ENCODE peak calls at places on chromosomes 1 and 21, in five cellular contexts. T is GM23338, H is neural progenitor cell, W is SK-N-SH, E is OCI-LY7. F is an unnamed sample.

GRCh38 chr1:78303620-78304019 is 187.2 kb upstream of the PTGFR start:
- DNase-seq in H (no peak), W (no peak), E (no peak), T (no peak), F (no peak)

GRCh38 chr21:15437873-15438272 is 291.9 kb upstream of the USP25 start:
- DNase-seq in T (peak), H (no peak), W (no peak), E (no peak), F (no peak)

GRCh38 chr1:236509647-236510401 is 14.0 kb upstream of the LGALS8 start:
- DNase-seq in W (no peak), H (no peak), E (no peak), T (peak), F (peak)

GRCh38 chr1:221509575-221510360 is 232.1 kb downstream of the DUSP10 start:
- DNase-seq in H (no peak), W (no peak), T (no peak), E (no peak), F (no peak)

GRCh38 chr1:151255381-151255780 is 847 bp downstream of the PSMD4 start:
- DNase-seq in T (no peak), E (peak), H (peak), W (peak), F (no peak)

GRCh38 chr1:111449703-111450017 is 396 bp downstream of the ATP5PB start:
- DNase-seq in H (no peak), E (no peak), W (no peak), T (no peak), F (no peak)

GRCh38 chr1:225915538-225915991 is 8.5 kb downstream of the PYCR2 start:
- DNase-seq in W (peak), T (no peak), E (no peak), H (no peak), F (peak)

GRCh38 chr1:99481391-99481996 is 164.4 kb upstream of the PALMD start:
- DNase-seq in H (peak), T (peak), W (peak), E (peak), F (peak)

GRCh38 chr1:151147685-151148084 is 1.3 kb upstream of the SEMA6C start:
- DNase-seq in E (no peak), T (no peak), H (no peak), W (no peak), F (peak)

GRCh38 chr1:51070640-51071039 is 31.4 kb upstream of the C1orf185 start:
- DNase-seq in H (no peak), T (no peak), E (no peak), W (peak), F (no peak)

GRCh38 chr1:145886811-145887210 is 1.1 kb upstream of the ANKRD35 start:
- DNase-seq in T (peak), W (no peak), E (no peak), H (no peak), F (no peak)

GRCh38 chr1:24149854-24150227 is 6.9 kb upstream of the IL22RA1 start:
- DNase-seq in H (no peak), E (no peak), T (no peak), W (no peak), F (peak)

GRCh38 chr1:192544983-192545393 is 30.6 kb upstream of the RGS1 start:
- DNase-seq in T (peak), W (no peak), H (no peak), E (no peak), F (no peak)

GRCh38 chr1:227035316-227035715 is 95.2 kb downstream of the COQ8A start:
- DNase-seq in E (no peak), T (no peak), H (no peak), W (no peak), F (no peak)

GRCh38 chr21:33433001-33433400 is 29.8 kb downstream of the IFNGR2 start:
- DNase-seq in E (no peak), T (no peak), W (no peak), H (no peak), F (no peak)

GRCh38 chr1:222028694-222029093 is 286.8 kb upstream of the DUSP10 start:
- DNase-seq in H (no peak), T (no peak), W (no peak), E (no peak), F (no peak)

GRCh38 chr21:44886113-44887075 is 12.9 kb upstream of the PTTG1IP start:
- DNase-seq in W (no peak), T (no peak), H (no peak), E (no peak), F (no peak)

GRCh38 chr1:9860887-9861286 is 37.1 kb upstream of the CLSTN1 start:
- DNase-seq in E (no peak), T (no peak), W (no peak), H (no peak), F (no peak)

GRCh38 chr1:202143768-202144509 is 598 bp downstream of the ARL8A start:
- DNase-seq in T (peak), W (peak), H (peak), E (peak), F (peak)

GRCh38 chr1:91123319-91123718 is 101.5 kb upstream of the ZNF644 start:
- DNase-seq in T (peak), W (no peak), E (no peak), H (no peak), F (no peak)

GRCh38 chr1:98385691-98386090 is 275.8 kb upstream of the SNX7 start:
- DNase-seq in W (no peak), E (no peak), H (no peak), T (no peak), F (no peak)

GRCh38 chr1:66571789-66572188 is 37.8 kb downstream of the SGIP1 start:
- DNase-seq in W (no peak), E (no peak), H (no peak), T (no peak), F (no peak)

GRCh38 chr1:66575739-66576138 is 41.8 kb downstream of the SGIP1 start:
- DNase-seq in E (no peak), W (peak), H (no peak), T (no peak), F (peak)

GRCh38 chr1:66576645-66577044 is 42.7 kb downstream of the SGIP1 start:
- DNase-seq in W (peak), T (no peak), H (no peak), E (no peak), F (peak)
- TF ChIP-seq EZH2phosphoT487 in W (no peak), T (no peak), H (no peak), E (no peak), F (no peak)

DNA sequence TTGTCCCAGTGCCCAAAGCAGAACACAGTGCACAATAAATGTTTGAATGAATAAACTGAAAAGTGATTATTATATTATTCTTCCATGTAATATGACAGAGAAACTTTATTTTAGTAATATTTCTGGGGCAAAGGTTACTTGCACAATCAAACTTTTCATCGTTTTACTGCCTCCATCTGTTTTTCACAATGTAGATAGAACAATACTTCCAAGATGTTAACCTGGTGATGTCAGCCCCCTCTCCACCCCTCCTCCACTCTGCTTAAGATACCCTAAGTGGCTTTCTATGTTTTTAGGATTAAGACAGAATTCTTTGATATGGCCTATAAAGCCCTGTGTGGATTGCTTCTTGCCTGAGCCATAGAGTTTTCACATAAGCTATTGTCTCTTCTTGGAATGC is 13.8 kb upstream of the NTMT2 start:
- DNase-seq in W (no peak), E (no peak), H (no peak), T (no peak), F (no peak)
- H3K27ac ChIP-seq in W (no peak), E (no peak), H (no peak), T (no peak), F (no peak)

GRCh38 chr1:36367798-36368197 is 17.9 kb downstream of the STK40 start:
- DNase-seq in E (no peak), T (no peak), W (no peak), H (no peak), F (peak)

GRCh38 chr1:36365310-36365895 is 20.3 kb downstream of the STK40 start:
- DNase-seq in W (no peak), H (no peak), E (no peak), T (no peak), F (no peak)

GRCh38 chr1:36367067-36367466 is 18.7 kb downstream of the STK40 start:
- DNase-seq in T (no peak), W (no peak), H (no peak), E (no peak), F (no peak)

GRCh38 chr1:36369061-36369470 is 16.7 kb downstream of the STK40 start:
- DNase-seq in T (peak), W (peak), H (peak), E (peak), F (peak)

GRCh38 chr1:36366091-36366661 is 19.5 kb downstream of the STK40 start:
- DNase-seq in H (peak), T (peak), E (peak), W (peak), F (peak)
- TF ChIP-seq EZH2phosphoT487 in H (no peak), T (no peak), E (no peak), W (no peak), F (no peak)

DNA sequence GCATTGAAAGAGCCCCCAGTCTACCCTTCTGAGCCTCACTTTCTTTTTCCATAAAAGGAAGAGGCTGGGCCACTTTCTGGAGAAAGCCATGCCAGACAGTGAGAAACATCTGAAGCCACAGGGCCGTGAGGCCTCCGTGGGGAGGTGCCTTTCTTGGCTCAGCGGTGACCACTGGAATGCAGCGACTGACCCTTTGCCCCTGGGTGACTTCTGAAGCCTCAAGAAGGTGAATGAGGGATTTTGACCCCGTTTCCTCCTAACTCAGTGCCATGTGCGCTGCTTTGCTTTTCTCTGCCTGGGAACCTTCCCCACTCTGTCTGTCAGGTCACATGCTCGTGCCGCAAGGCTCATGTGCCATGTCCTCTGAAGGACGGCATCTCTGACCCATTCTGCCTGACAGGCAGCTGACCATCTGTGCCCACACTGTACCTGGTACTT is 44.7 kb upstream of the A3GALT2 start:
- DNase-seq in W (no peak), H (peak), T (no peak), E (no peak), F (no peak)
- H3K27ac ChIP-seq in W (no peak), H (peak), T (no peak), E (no peak), F (peak)

DNA sequence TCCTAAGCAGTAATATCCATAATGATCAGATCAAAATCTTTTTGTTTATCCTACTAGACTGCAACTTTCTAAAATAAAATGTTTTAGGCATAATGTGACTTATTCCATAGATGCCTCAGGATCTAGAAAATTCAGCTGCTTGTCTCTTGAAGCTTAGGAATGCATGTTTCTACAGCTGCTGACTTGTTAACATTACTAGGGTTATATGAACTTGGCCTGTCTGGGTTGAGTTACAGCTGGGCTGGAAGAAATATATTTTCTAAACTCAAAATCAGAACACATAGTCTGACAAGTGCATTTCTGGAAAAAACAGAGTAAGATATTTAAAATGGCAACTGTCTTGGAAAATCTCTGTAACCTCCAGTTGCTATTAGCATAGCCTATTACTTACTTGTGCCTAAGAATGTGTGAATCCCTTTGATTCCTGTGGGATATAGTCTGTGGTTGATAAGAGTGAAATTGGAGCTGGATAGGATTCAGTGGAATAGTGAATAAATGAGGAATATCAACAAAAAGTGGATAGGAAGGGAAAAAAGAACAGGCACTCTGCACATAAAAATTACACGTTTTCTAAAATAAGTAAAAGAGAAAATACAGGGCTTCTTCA is 61.2 kb downstream of the RGS4 start:
- DNase-seq in E (no peak), W (no peak), H (no peak), T (no peak), F (no peak)
- TF ChIP-seq EZH2phosphoT487 in E (no peak), W (no peak), H (no peak), T (no peak), F (no peak)

GRCh38 chr1:52769346-52770033 is 43.2 kb downstream of the ZYG11B start:
- DNase-seq in W (no peak), T (no peak), E (no peak), H (no peak), F (no peak)

GRCh38 chr1:52767881-52768280 is 41.6 kb downstream of the ZYG11B start:
- DNase-seq in W (no peak), T (no peak), E (no peak), H (no peak), F (no peak)

DNA sequence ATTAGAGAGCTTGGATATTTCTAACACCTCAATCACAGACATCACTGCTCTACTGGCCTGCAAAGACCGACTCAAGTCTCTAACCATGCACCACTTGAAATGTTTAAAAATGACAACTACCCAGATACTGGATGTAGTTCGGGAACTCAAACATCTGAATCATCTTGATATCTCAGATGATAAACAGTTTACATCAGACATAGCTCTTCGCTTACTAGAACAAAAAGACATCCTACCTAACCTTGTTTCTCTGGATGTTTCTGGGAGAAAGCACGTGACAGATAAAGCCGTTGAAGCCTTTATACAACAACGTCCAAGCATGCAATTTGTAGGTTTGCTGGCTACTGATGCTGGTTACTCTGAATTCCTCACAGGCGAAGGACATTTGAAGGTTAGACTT is 45.1 kb downstream of the ZYG11B start:
- DNase-seq in W (no peak), H (no peak), E (no peak), T (no peak), F (no peak)
- H3K27ac ChIP-seq in W (no peak), H (no peak), E (no peak), T (no peak), F (no peak)

DNA sequence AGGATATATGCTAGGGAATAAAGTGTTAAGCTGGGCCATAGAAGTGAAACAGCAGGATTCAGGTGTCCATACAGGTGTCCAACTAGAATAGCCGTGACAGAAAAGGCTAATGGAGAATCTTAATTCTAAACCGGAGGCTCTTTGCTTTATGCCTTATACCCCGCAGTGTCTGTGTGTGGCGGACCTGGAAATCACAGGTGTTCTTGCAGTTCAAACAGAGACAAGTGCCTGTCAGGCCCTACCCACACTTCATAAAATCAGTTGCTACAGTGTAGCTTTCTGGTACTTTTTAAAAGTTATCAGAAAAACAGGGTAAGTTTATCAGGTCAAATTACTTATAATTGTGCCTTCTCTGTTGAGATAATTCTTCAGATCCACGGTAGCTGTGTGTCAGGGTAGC is 293.9 kb downstream of the LRRC7 start:
- DNase-seq in E (no peak), T (no peak), W (no peak), H (no peak), F (no peak)
- TF ChIP-seq EZH2phosphoT487 in E (no peak), T (no peak), W (no peak), H (no peak), F (no peak)